ENCODE peak calls at places on chromosomes 7 and 10, in eight cellular contexts. One of them, this sample, is unnamed.

GRCh38 chr7:157228864-157229422 is 90.2 kb downstream of the UBE3C start:
- DNase-seq in stimulated activated CD8-positive, alpha-beta memory T cell treated with anti-CD3 and anti-CD28 coated beads, Interleukin-15, amount 100 ng/mL, for 24 hours: no peak
- DNase-seq in activated CD4-positive, alpha-beta T cell treated with anti-CD3 and anti-CD28 coated beads for 48 hours: peak; percentile 28
- DNase-seq in globus pallidus: no peak
- DNase-seq in kidney epithelial cell: no peak
- DNase-seq in HS-5: no peak
- DNase-seq in activated naive CD4-positive, alpha-beta T cell treated with anti-CD3 and anti-CD28 coated beads for 36 hours: peak; percentile 39
- DNase-seq in Daoy: peak; percentile 38
- DNase-seq in this sample: peak; percentile 26

GRCh38 chr10:79340646-79341244 is 6.5 kb upstream of the PPIF start:
- DNase-seq in stimulated activated CD8-positive, alpha-beta memory T cell treated with anti-CD3 and anti-CD28 coated beads, Interleukin-15, amount 100 ng/mL, for 24 hours: no peak
- DNase-seq in activated CD4-positive, alpha-beta T cell treated with anti-CD3 and anti-CD28 coated beads for 48 hours: no peak
- DNase-seq in globus pallidus: no peak
- DNase-seq in kidney epithelial cell: no peak
- DNase-seq in HS-5: no peak
- DNase-seq in activated naive CD4-positive, alpha-beta T cell treated with anti-CD3 and anti-CD28 coated beads for 36 hours: no peak
- DNase-seq in Daoy: no peak
- DNase-seq in this sample: no peak

GRCh38 chr10:35946556-35946955 is 304.5 kb upstream of the FZD8 start:
- DNase-seq in stimulated activated CD8-positive, alpha-beta memory T cell treated with anti-CD3 and anti-CD28 coated beads, Interleukin-15, amount 100 ng/mL, for 24 hours: no peak
- DNase-seq in activated CD4-positive, alpha-beta T cell treated with anti-CD3 and anti-CD28 coated beads for 48 hours: no peak
- DNase-seq in globus pallidus: no peak
- DNase-seq in kidney epithelial cell: no peak
- DNase-seq in HS-5: no peak
- DNase-seq in activated naive CD4-positive, alpha-beta T cell treated with anti-CD3 and anti-CD28 coated beads for 36 hours: no peak
- DNase-seq in Daoy: no peak
- DNase-seq in this sample: no peak

GRCh38 chr10:99845837-99846382 is 63.5 kb downstream of the ABCC2 start:
- DNase-seq in stimulated activated CD8-positive, alpha-beta memory T cell treated with anti-CD3 and anti-CD28 coated beads, Interleukin-15, amount 100 ng/mL, for 24 hours: no peak
- DNase-seq in activated CD4-positive, alpha-beta T cell treated with anti-CD3 and anti-CD28 coated beads for 48 hours: peak; percentile 78
- DNase-seq in globus pallidus: peak; percentile 78
- DNase-seq in kidney epithelial cell: peak; percentile 76
- DNase-seq in HS-5: peak; percentile 91
- DNase-seq in activated naive CD4-positive, alpha-beta T cell treated with anti-CD3 and anti-CD28 coated beads for 36 hours: peak; percentile 82
- DNase-seq in Daoy: peak; percentile 81
- DNase-seq in this sample: peak; percentile 69

GRCh38 chr7:1749351-1749863 is 79.3 kb downstream of the ELFN1 start:
- DNase-seq in stimulated activated CD8-positive, alpha-beta memory T cell treated with anti-CD3 and anti-CD28 coated beads, Interleukin-15, amount 100 ng/mL, for 24 hours: no peak
- DNase-seq in activated CD4-positive, alpha-beta T cell treated with anti-CD3 and anti-CD28 coated beads for 48 hours: no peak
- DNase-seq in globus pallidus: no peak
- DNase-seq in kidney epithelial cell: no peak
- DNase-seq in HS-5: no peak
- DNase-seq in activated naive CD4-positive, alpha-beta T cell treated with anti-CD3 and anti-CD28 coated beads for 36 hours: no peak
- DNase-seq in Daoy: no peak
- DNase-seq in this sample: no peak

GRCh38 chr10:115049957-115050356 is 43.2 kb upstream of the ATRNL1 start:
- DNase-seq in stimulated activated CD8-positive, alpha-beta memory T cell treated with anti-CD3 and anti-CD28 coated beads, Interleukin-15, amount 100 ng/mL, for 24 hours: no peak
- DNase-seq in activated CD4-positive, alpha-beta T cell treated with anti-CD3 and anti-CD28 coated beads for 48 hours: no peak
- DNase-seq in globus pallidus: no peak
- DNase-seq in kidney epithelial cell: peak; percentile 28
- DNase-seq in HS-5: no peak
- DNase-seq in activated naive CD4-positive, alpha-beta T cell treated with anti-CD3 and anti-CD28 coated beads for 36 hours: no peak
- DNase-seq in Daoy: no peak
- DNase-seq in this sample: no peak

GRCh38 chr7:150439926-150440325 is 10.5 kb upstream of the GIMAP8 start:
- DNase-seq in stimulated activated CD8-positive, alpha-beta memory T cell treated with anti-CD3 and anti-CD28 coated beads, Interleukin-15, amount 100 ng/mL, for 24 hours: no peak
- DNase-seq in activated CD4-positive, alpha-beta T cell treated with anti-CD3 and anti-CD28 coated beads for 48 hours: no peak
- DNase-seq in globus pallidus: no peak
- DNase-seq in kidney epithelial cell: no peak
- DNase-seq in HS-5: peak; percentile 49
- DNase-seq in activated naive CD4-positive, alpha-beta T cell treated with anti-CD3 and anti-CD28 coated beads for 36 hours: no peak
- DNase-seq in Daoy: no peak
- DNase-seq in this sample: no peak

GRCh38 chr7:128000854-128001265 is 30.4 kb downstream of the LRRC4 start:
- DNase-seq in stimulated activated CD8-positive, alpha-beta memory T cell treated with anti-CD3 and anti-CD28 coated beads, Interleukin-15, amount 100 ng/mL, for 24 hours: no peak
- DNase-seq in activated CD4-positive, alpha-beta T cell treated with anti-CD3 and anti-CD28 coated beads for 48 hours: no peak
- DNase-seq in globus pallidus: no peak
- DNase-seq in kidney epithelial cell: no peak
- DNase-seq in HS-5: no peak
- DNase-seq in activated naive CD4-positive, alpha-beta T cell treated with anti-CD3 and anti-CD28 coated beads for 36 hours: no peak
- DNase-seq in Daoy: no peak
- DNase-seq in this sample: no peak

GRCh38 chr7:116227678-116228239 is 17.4 kb downstream of the TES start:
- DNase-seq in stimulated activated CD8-positive, alpha-beta memory T cell treated with anti-CD3 and anti-CD28 coated beads, Interleukin-15, amount 100 ng/mL, for 24 hours: no peak
- DNase-seq in activated CD4-positive, alpha-beta T cell treated with anti-CD3 and anti-CD28 coated beads for 48 hours: no peak
- DNase-seq in globus pallidus: no peak
- DNase-seq in kidney epithelial cell: no peak
- DNase-seq in HS-5: peak; percentile 80
- DNase-seq in activated naive CD4-positive, alpha-beta T cell treated with anti-CD3 and anti-CD28 coated beads for 36 hours: no peak
- DNase-seq in Daoy: peak; percentile 85
- DNase-seq in this sample: no peak

GRCh38 chr10:72449842-72450495 is 95.2 kb upstream of the DNAJB12 start:
- DNase-seq in stimulated activated CD8-positive, alpha-beta memory T cell treated with anti-CD3 and anti-CD28 coated beads, Interleukin-15, amount 100 ng/mL, for 24 hours: no peak
- DNase-seq in activated CD4-positive, alpha-beta T cell treated with anti-CD3 and anti-CD28 coated beads for 48 hours: no peak
- DNase-seq in globus pallidus: no peak
- DNase-seq in kidney epithelial cell: no peak
- DNase-seq in HS-5: no peak
- DNase-seq in activated naive CD4-positive, alpha-beta T cell treated with anti-CD3 and anti-CD28 coated beads for 36 hours: no peak
- DNase-seq in Daoy: no peak
- DNase-seq in this sample: no peak

GRCh38 chr7:142385528-142386340 is 127.9 kb upstream of the PRSS58 start:
- DNase-seq in stimulated activated CD8-positive, alpha-beta memory T cell treated with anti-CD3 and anti-CD28 coated beads, Interleukin-15, amount 100 ng/mL, for 24 hours: no peak
- DNase-seq in activated CD4-positive, alpha-beta T cell treated with anti-CD3 and anti-CD28 coated beads for 48 hours: peak; percentile 60
- DNase-seq in globus pallidus: peak; percentile 52
- DNase-seq in kidney epithelial cell: peak; percentile 25
- DNase-seq in HS-5: no peak
- DNase-seq in activated naive CD4-positive, alpha-beta T cell treated with anti-CD3 and anti-CD28 coated beads for 36 hours: peak; percentile 76
- DNase-seq in Daoy: peak; percentile 87
- DNase-seq in this sample: peak; percentile 50

GRCh38 chr7:26181474-26182227 is 18.9 kb downstream of the HNRNPA2B1 start:
- DNase-seq in stimulated activated CD8-positive, alpha-beta memory T cell treated with anti-CD3 and anti-CD28 coated beads, Interleukin-15, amount 100 ng/mL, for 24 hours: no peak
- DNase-seq in activated CD4-positive, alpha-beta T cell treated with anti-CD3 and anti-CD28 coated beads for 48 hours: no peak
- DNase-seq in globus pallidus: no peak
- DNase-seq in kidney epithelial cell: no peak
- DNase-seq in HS-5: no peak
- DNase-seq in activated naive CD4-positive, alpha-beta T cell treated with anti-CD3 and anti-CD28 coated beads for 36 hours: no peak
- DNase-seq in Daoy: no peak
- DNase-seq in this sample: no peak

GRCh38 chr7:149587331-149587645 is 89.7 kb upstream of the ZNF746 start:
- DNase-seq in stimulated activated CD8-positive, alpha-beta memory T cell treated with anti-CD3 and anti-CD28 coated beads, Interleukin-15, amount 100 ng/mL, for 24 hours: no peak
- DNase-seq in activated CD4-positive, alpha-beta T cell treated with anti-CD3 and anti-CD28 coated beads for 48 hours: no peak
- DNase-seq in globus pallidus: no peak
- DNase-seq in kidney epithelial cell: no peak
- DNase-seq in HS-5: no peak
- DNase-seq in activated naive CD4-positive, alpha-beta T cell treated with anti-CD3 and anti-CD28 coated beads for 36 hours: no peak
- DNase-seq in Daoy: no peak
- DNase-seq in this sample: no peak

GRCh38 chr7:156590212-156590611 is 50.4 kb upstream of the RNF32 start:
- DNase-seq in stimulated activated CD8-positive, alpha-beta memory T cell treated with anti-CD3 and anti-CD28 coated beads, Interleukin-15, amount 100 ng/mL, for 24 hours: no peak
- DNase-seq in activated CD4-positive, alpha-beta T cell treated with anti-CD3 and anti-CD28 coated beads for 48 hours: no peak
- DNase-seq in globus pallidus: no peak
- DNase-seq in kidney epithelial cell: no peak
- DNase-seq in HS-5: no peak
- DNase-seq in activated naive CD4-positive, alpha-beta T cell treated with anti-CD3 and anti-CD28 coated beads for 36 hours: no peak
- DNase-seq in Daoy: no peak
- DNase-seq in this sample: no peak

GRCh38 chr7:40151504-40151903 is 16.7 kb downstream of the SUGCT start:
- DNase-seq in stimulated activated CD8-positive, alpha-beta memory T cell treated with anti-CD3 and anti-CD28 coated beads, Interleukin-15, amount 100 ng/mL, for 24 hours: no peak
- DNase-seq in activated CD4-positive, alpha-beta T cell treated with anti-CD3 and anti-CD28 coated beads for 48 hours: no peak
- DNase-seq in globus pallidus: no peak
- DNase-seq in kidney epithelial cell: no peak
- DNase-seq in HS-5: no peak
- DNase-seq in activated naive CD4-positive, alpha-beta T cell treated with anti-CD3 and anti-CD28 coated beads for 36 hours: no peak
- DNase-seq in Daoy: no peak
- DNase-seq in this sample: no peak

GRCh38 chr7:5557920-5558401 is 134.3 kb upstream of the TNRC18 start:
- DNase-seq in stimulated activated CD8-positive, alpha-beta memory T cell treated with anti-CD3 and anti-CD28 coated beads, Interleukin-15, amount 100 ng/mL, for 24 hours: no peak
- DNase-seq in activated CD4-positive, alpha-beta T cell treated with anti-CD3 and anti-CD28 coated beads for 48 hours: peak; percentile 24
- DNase-seq in globus pallidus: peak; percentile 58
- DNase-seq in kidney epithelial cell: no peak
- DNase-seq in HS-5: no peak
- DNase-seq in activated naive CD4-positive, alpha-beta T cell treated with anti-CD3 and anti-CD28 coated beads for 36 hours: peak; percentile 37
- DNase-seq in Daoy: no peak
- DNase-seq in this sample: no peak

GRCh38 chr10:73876157-73876556 is 1.8 kb upstream of the CAMK2G start:
- DNase-seq in stimulated activated CD8-positive, alpha-beta memory T cell treated with anti-CD3 and anti-CD28 coated beads, Interleukin-15, amount 100 ng/mL, for 24 hours: no peak
- DNase-seq in activated CD4-positive, alpha-beta T cell treated with anti-CD3 and anti-CD28 coated beads for 48 hours: no peak
- DNase-seq in globus pallidus: no peak
- DNase-seq in kidney epithelial cell: no peak
- DNase-seq in HS-5: no peak
- DNase-seq in activated naive CD4-positive, alpha-beta T cell treated with anti-CD3 and anti-CD28 coated beads for 36 hours: no peak
- DNase-seq in Daoy: no peak
- DNase-seq in this sample: no peak

GRCh38 chr7:8092140-8092539 is 123.5 kb downstream of the GLCCI1 start:
- DNase-seq in stimulated activated CD8-positive, alpha-beta memory T cell treated with anti-CD3 and anti-CD28 coated beads, Interleukin-15, amount 100 ng/mL, for 24 hours: no peak
- DNase-seq in activated CD4-positive, alpha-beta T cell treated with anti-CD3 and anti-CD28 coated beads for 48 hours: no peak
- DNase-seq in globus pallidus: no peak
- DNase-seq in kidney epithelial cell: no peak
- DNase-seq in HS-5: no peak
- DNase-seq in activated naive CD4-positive, alpha-beta T cell treated with anti-CD3 and anti-CD28 coated beads for 36 hours: no peak
- DNase-seq in Daoy: no peak
- DNase-seq in this sample: no peak

GRCh38 chr7:103134866-103135554 is 13.9 kb downstream of the NAPEPLD start:
- DNase-seq in stimulated activated CD8-positive, alpha-beta memory T cell treated with anti-CD3 and anti-CD28 coated beads, Interleukin-15, amount 100 ng/mL, for 24 hours: no peak
- DNase-seq in activated CD4-positive, alpha-beta T cell treated with anti-CD3 and anti-CD28 coated beads for 48 hours: no peak
- DNase-seq in globus pallidus: no peak
- DNase-seq in kidney epithelial cell: no peak
- DNase-seq in HS-5: no peak
- DNase-seq in activated naive CD4-positive, alpha-beta T cell treated with anti-CD3 and anti-CD28 coated beads for 36 hours: no peak
- DNase-seq in Daoy: no peak
- DNase-seq in this sample: no peak

GRCh38 chr7:18638594-18639452 is 143.3 kb downstream of the HDAC9 start:
- DNase-seq in stimulated activated CD8-positive, alpha-beta memory T cell treated with anti-CD3 and anti-CD28 coated beads, Interleukin-15, amount 100 ng/mL, for 24 hours: no peak
- DNase-seq in activated CD4-positive, alpha-beta T cell treated with anti-CD3 and anti-CD28 coated beads for 48 hours: no peak
- DNase-seq in globus pallidus: no peak
- DNase-seq in kidney epithelial cell: peak; percentile 19
- DNase-seq in HS-5: peak; percentile 10
- DNase-seq in activated naive CD4-positive, alpha-beta T cell treated with anti-CD3 and anti-CD28 coated beads for 36 hours: no peak
- DNase-seq in Daoy: no peak
- DNase-seq in this sample: no peak

GRCh38 chr7:68535266-68535665 is 1063.0 kb upstream of the AUTS2 start:
- DNase-seq in stimulated activated CD8-positive, alpha-beta memory T cell treated with anti-CD3 and anti-CD28 coated beads, Interleukin-15, amount 100 ng/mL, for 24 hours: no peak
- DNase-seq in activated CD4-positive, alpha-beta T cell treated with anti-CD3 and anti-CD28 coated beads for 48 hours: no peak
- DNase-seq in globus pallidus: no peak
- DNase-seq in kidney epithelial cell: no peak
- DNase-seq in HS-5: no peak
- DNase-seq in activated naive CD4-positive, alpha-beta T cell treated with anti-CD3 and anti-CD28 coated beads for 36 hours: no peak
- DNase-seq in Daoy: no peak
- DNase-seq in this sample: no peak

GRCh38 chr10:8449909-8450308 is 395.4 kb downstream of the GATA3 start:
- DNase-seq in stimulated activated CD8-positive, alpha-beta memory T cell treated with anti-CD3 and anti-CD28 coated beads, Interleukin-15, amount 100 ng/mL, for 24 hours: no peak
- DNase-seq in activated CD4-positive, alpha-beta T cell treated with anti-CD3 and anti-CD28 coated beads for 48 hours: no peak
- DNase-seq in globus pallidus: no peak
- DNase-seq in kidney epithelial cell: no peak
- DNase-seq in HS-5: no peak
- DNase-seq in activated naive CD4-positive, alpha-beta T cell treated with anti-CD3 and anti-CD28 coated beads for 36 hours: no peak
- DNase-seq in Daoy: no peak
- DNase-seq in this sample: no peak

GRCh38 chr10:99658622-99659030 is 683 bp upstream of the ENTPD7 start:
- DNase-seq in stimulated activated CD8-positive, alpha-beta memory T cell treated with anti-CD3 and anti-CD28 coated beads, Interleukin-15, amount 100 ng/mL, for 24 hours: peak; percentile 9
- DNase-seq in activated CD4-positive, alpha-beta T cell treated with anti-CD3 and anti-CD28 coated beads for 48 hours: peak; percentile 79
- DNase-seq in globus pallidus: no peak
- DNase-seq in kidney epithelial cell: no peak
- DNase-seq in HS-5: no peak
- DNase-seq in activated naive CD4-positive, alpha-beta T cell treated with anti-CD3 and anti-CD28 coated beads for 36 hours: peak; percentile 78
- DNase-seq in Daoy: peak; percentile 36
- DNase-seq in this sample: peak; percentile 29

GRCh38 chr10:126661841-126662520 is 8.5 kb downstream of the C10orf90 start:
- DNase-seq in stimulated activated CD8-positive, alpha-beta memory T cell treated with anti-CD3 and anti-CD28 coated beads, Interleukin-15, amount 100 ng/mL, for 24 hours: no peak
- DNase-seq in activated CD4-positive, alpha-beta T cell treated with anti-CD3 and anti-CD28 coated beads for 48 hours: no peak
- DNase-seq in globus pallidus: no peak
- DNase-seq in kidney epithelial cell: no peak
- DNase-seq in HS-5: peak; percentile 36
- DNase-seq in activated naive CD4-positive, alpha-beta T cell treated with anti-CD3 and anti-CD28 coated beads for 36 hours: no peak
- DNase-seq in Daoy: peak; percentile 77
- DNase-seq in this sample: no peak

GRCh38 chr10:10092581-10092980 is 925.1 kb upstream of the CELF2 start:
- DNase-seq in stimulated activated CD8-positive, alpha-beta memory T cell treated with anti-CD3 and anti-CD28 coated beads, Interleukin-15, amount 100 ng/mL, for 24 hours: no peak
- DNase-seq in activated CD4-positive, alpha-beta T cell treated with anti-CD3 and anti-CD28 coated beads for 48 hours: no peak
- DNase-seq in globus pallidus: no peak
- DNase-seq in kidney epithelial cell: peak; percentile 10
- DNase-seq in HS-5: no peak
- DNase-seq in activated naive CD4-positive, alpha-beta T cell treated with anti-CD3 and anti-CD28 coated beads for 36 hours: no peak
- DNase-seq in Daoy: no peak
- DNase-seq in this sample: peak; percentile 5

GRCh38 chr7:107118109-107118900 is 50.5 kb upstream of the HBP1 start:
- DNase-seq in stimulated activated CD8-positive, alpha-beta memory T cell treated with anti-CD3 and anti-CD28 coated beads, Interleukin-15, amount 100 ng/mL, for 24 hours: no peak
- DNase-seq in activated CD4-positive, alpha-beta T cell treated with anti-CD3 and anti-CD28 coated beads for 48 hours: no peak
- DNase-seq in globus pallidus: no peak
- DNase-seq in kidney epithelial cell: no peak
- DNase-seq in HS-5: no peak
- DNase-seq in activated naive CD4-positive, alpha-beta T cell treated with anti-CD3 and anti-CD28 coated beads for 36 hours: no peak
- DNase-seq in Daoy: peak; percentile 28
- DNase-seq in this sample: no peak

This sample was measured in nephron progenitor cell.